ENCODE peak calls at places on chromosomes 13 and 19, in seven cellular contexts. One of them, this sample, is unnamed.

GRCh38 chr19:13835791-13836723 is 40.8 kb downstream of the ZSWIM4 start:
- DNase-seq in K562: no peak
- DNase-seq in GM23338: no peak
- DNase-seq in adrenal gland: no peak
- DNase-seq in ascending aorta: no peak
- DNase-seq in fibroblast of lung: no peak
- DNase-seq in CD8-positive, alpha-beta T cell: no peak
- DNase-seq in this sample: peak

GRCh38 chr19:15869109-15869555 is 28.7 kb downstream of the CYP4F2 start:
- DNase-seq in fibroblast of lung: peak
- DNase-seq in GM23338: peak
- DNase-seq in ascending aorta: no peak
- DNase-seq in adrenal gland: peak
- DNase-seq in K562: peak
- DNase-seq in CD8-positive, alpha-beta T cell: peak
- DNase-seq in this sample: peak

GRCh38 chr19:47049307-47049700 is 880 bp upstream of the TMEM160 start:
- DNase-seq in ascending aorta: no peak
- DNase-seq in adrenal gland: no peak
- DNase-seq in CD8-positive, alpha-beta T cell: no peak
- DNase-seq in fibroblast of lung: peak
- DNase-seq in K562: no peak
- DNase-seq in GM23338: peak
- DNase-seq in this sample: no peak

GRCh38 chr19:53844849-53845246 is 20.7 kb upstream of the NLRP12 start:
- DNase-seq in adrenal gland: no peak
- DNase-seq in GM23338: no peak
- DNase-seq in ascending aorta: no peak
- DNase-seq in K562: no peak
- DNase-seq in CD8-positive, alpha-beta T cell: no peak
- DNase-seq in fibroblast of lung: no peak
- DNase-seq in this sample: no peak

GRCh38 chr13:42600943-42601342 is 27.0 kb downstream of the TNFSF11 start:
- DNase-seq in K562: no peak
- DNase-seq in adrenal gland: no peak
- DNase-seq in GM23338: no peak
- DNase-seq in CD8-positive, alpha-beta T cell: no peak
- DNase-seq in fibroblast of lung: peak
- DNase-seq in ascending aorta: no peak
- DNase-seq in this sample: no peak

GRCh38 chr13:30398601-30399072 is 23.7 kb upstream of the UBE2L5 start:
- DNase-seq in ascending aorta: no peak
- DNase-seq in GM23338: no peak
- DNase-seq in fibroblast of lung: peak
- DNase-seq in adrenal gland: peak
- DNase-seq in CD8-positive, alpha-beta T cell: no peak
- DNase-seq in K562: no peak
- DNase-seq in this sample: peak

GRCh38 chr13:30388401-30389283 is 33.7 kb upstream of the UBE2L5 start:
- DNase-seq in K562: no peak
- DNase-seq in adrenal gland: no peak
- DNase-seq in fibroblast of lung: no peak
- DNase-seq in CD8-positive, alpha-beta T cell: no peak
- DNase-seq in ascending aorta: no peak
- DNase-seq in GM23338: peak
- DNase-seq in this sample: no peak

GRCh38 chr13:45472171-45472705 is 7.5 kb downstream of the COG3 start:
- DNase-seq in fibroblast of lung: peak
- DNase-seq in adrenal gland: no peak
- DNase-seq in CD8-positive, alpha-beta T cell: no peak
- DNase-seq in GM23338: no peak
- DNase-seq in ascending aorta: no peak
- DNase-seq in K562: no peak
- DNase-seq in this sample: no peak

GRCh38 chr19:54873990-54874389 is at the start of gene FCAR:
- DNase-seq in adrenal gland: peak
- DNase-seq in GM23338: no peak
- DNase-seq in ascending aorta: no peak
- DNase-seq in fibroblast of lung: no peak
- DNase-seq in K562: no peak
- DNase-seq in CD8-positive, alpha-beta T cell: no peak
- DNase-seq in this sample: no peak

GRCh38 chr19:54875506-54875905 is 1.5 kb downstream of the FCAR start:
- DNase-seq in ascending aorta: no peak
- DNase-seq in GM23338: no peak
- DNase-seq in CD8-positive, alpha-beta T cell: no peak
- DNase-seq in fibroblast of lung: no peak
- DNase-seq in K562: no peak
- DNase-seq in adrenal gland: no peak
- DNase-seq in this sample: no peak

DNA sequence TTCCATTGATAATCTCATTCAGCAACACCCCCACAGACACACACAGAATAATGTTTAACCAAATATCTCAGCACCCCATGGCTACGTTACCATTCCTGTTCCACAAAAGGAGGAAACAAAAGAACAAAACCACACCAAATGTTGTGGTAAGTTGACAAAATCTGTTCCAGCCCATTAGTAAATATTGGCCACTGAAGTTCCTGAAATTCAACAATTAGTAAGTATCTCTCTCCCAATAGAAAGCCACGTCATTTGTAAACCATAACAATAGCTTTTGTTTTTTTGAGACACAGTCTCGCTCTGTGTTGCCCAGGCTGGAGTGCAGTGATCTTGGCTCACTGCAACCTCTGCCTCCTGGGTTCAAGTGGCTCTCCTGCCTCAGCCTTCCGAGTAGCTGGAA is 2.3 kb upstream of the FCAR start:
- DNase-seq in ascending aorta: no peak
- DNase-seq in K562: no peak
- DNase-seq in GM23338: no peak
- DNase-seq in adrenal gland: no peak
- DNase-seq in CD8-positive, alpha-beta T cell: no peak
- DNase-seq in fibroblast of lung: no peak
- DNase-seq in this sample: no peak
- H3K27ac ChIP-seq in ascending aorta: no peak
- H3K27ac ChIP-seq in K562: no peak
- H3K27ac ChIP-seq in GM23338: no peak
- H3K27ac ChIP-seq in adrenal gland: no peak
- H3K27ac ChIP-seq in CD8-positive, alpha-beta T cell: no peak
- H3K27ac ChIP-seq in fibroblast of lung: no peak
- H3K27ac ChIP-seq in this sample: no peak

GRCh38 chr19:19663292-19664120 is at the start of gene ATP13A1:
- DNase-seq in K562: peak
- DNase-seq in CD8-positive, alpha-beta T cell: peak
- DNase-seq in adrenal gland: peak
- DNase-seq in fibroblast of lung: peak
- DNase-seq in ascending aorta: peak
- DNase-seq in GM23338: peak
- DNase-seq in this sample: peak
- TF ChIP-seq CTCF in K562: peak
- TF ChIP-seq CTCF in CD8-positive, alpha-beta T cell: peak
- TF ChIP-seq CTCF in adrenal gland: no peak
- TF ChIP-seq CTCF in fibroblast of lung: no peak
- TF ChIP-seq CTCF in ascending aorta: no peak
- TF ChIP-seq CTCF in GM23338: no peak
- TF ChIP-seq CTCF in this sample: no peak

GRCh38 chr19:43763473-43763939 is 8.7 kb upstream of the SMG9 start:
- DNase-seq in GM23338: no peak
- DNase-seq in K562: no peak
- DNase-seq in ascending aorta: no peak
- DNase-seq in CD8-positive, alpha-beta T cell: no peak
- DNase-seq in fibroblast of lung: peak
- DNase-seq in adrenal gland: no peak
- DNase-seq in this sample: no peak
- H3K27ac ChIP-seq in GM23338: no peak
- H3K27ac ChIP-seq in K562: peak
- H3K27ac ChIP-seq in ascending aorta: peak
- H3K27ac ChIP-seq in CD8-positive, alpha-beta T cell: no peak
- H3K27ac ChIP-seq in fibroblast of lung: peak
- H3K27ac ChIP-seq in adrenal gland: no peak
- H3K27ac ChIP-seq in this sample: peak

GRCh38 chr19:50317115-50317514 is 12.1 kb downstream of the KCNC3 start:
- DNase-seq in adrenal gland: no peak
- DNase-seq in fibroblast of lung: no peak
- DNase-seq in CD8-positive, alpha-beta T cell: no peak
- DNase-seq in GM23338: no peak
- DNase-seq in ascending aorta: no peak
- DNase-seq in K562: no peak
- DNase-seq in this sample: no peak

GRCh38 chr19:50314724-50315700 is 14.2 kb downstream of the KCNC3 start:
- DNase-seq in adrenal gland: no peak
- DNase-seq in CD8-positive, alpha-beta T cell: no peak
- DNase-seq in fibroblast of lung: no peak
- DNase-seq in K562: no peak
- DNase-seq in GM23338: peak
- DNase-seq in ascending aorta: no peak
- DNase-seq in this sample: no peak

GRCh38 chr19:50313812-50314536 is 15.2 kb downstream of the KCNC3 start:
- DNase-seq in fibroblast of lung: no peak
- DNase-seq in K562: no peak
- DNase-seq in ascending aorta: no peak
- DNase-seq in GM23338: peak
- DNase-seq in CD8-positive, alpha-beta T cell: no peak
- DNase-seq in adrenal gland: no peak
- DNase-seq in this sample: no peak

GRCh38 chr19:50318438-50318837 is 10.7 kb downstream of the KCNC3 start:
- DNase-seq in K562: no peak
- DNase-seq in CD8-positive, alpha-beta T cell: no peak
- DNase-seq in fibroblast of lung: no peak
- DNase-seq in GM23338: no peak
- DNase-seq in ascending aorta: no peak
- DNase-seq in adrenal gland: no peak
- DNase-seq in this sample: no peak

GRCh38 chr19:50315773-50316448 is 13.3 kb downstream of the KCNC3 start:
- DNase-seq in ascending aorta: no peak
- DNase-seq in adrenal gland: no peak
- DNase-seq in CD8-positive, alpha-beta T cell: no peak
- DNase-seq in fibroblast of lung: no peak
- DNase-seq in GM23338: peak
- DNase-seq in K562: peak
- DNase-seq in this sample: no peak
- TF ChIP-seq CTCF in ascending aorta: no peak
- TF ChIP-seq CTCF in adrenal gland: no peak
- TF ChIP-seq CTCF in CD8-positive, alpha-beta T cell: no peak
- TF ChIP-seq CTCF in fibroblast of lung: no peak
- TF ChIP-seq CTCF in GM23338: no peak
- TF ChIP-seq CTCF in K562: peak
- TF ChIP-seq CTCF in this sample: no peak

GRCh38 chr13:79530270-79530669 is 49.3 kb downstream of the NDFIP2 start:
- DNase-seq in ascending aorta: no peak
- DNase-seq in K562: no peak
- DNase-seq in CD8-positive, alpha-beta T cell: no peak
- DNase-seq in adrenal gland: no peak
- DNase-seq in GM23338: no peak
- DNase-seq in fibroblast of lung: no peak
- DNase-seq in this sample: no peak

GRCh38 chr13:79533781-79534400 is 52.9 kb downstream of the NDFIP2 start:
- DNase-seq in fibroblast of lung: peak
- DNase-seq in ascending aorta: no peak
- DNase-seq in adrenal gland: no peak
- DNase-seq in GM23338: no peak
- DNase-seq in K562: no peak
- DNase-seq in CD8-positive, alpha-beta T cell: no peak
- DNase-seq in this sample: no peak

GRCh38 chr13:79538757-79539156 is 57.8 kb downstream of the NDFIP2 start:
- DNase-seq in K562: no peak
- DNase-seq in fibroblast of lung: no peak
- DNase-seq in ascending aorta: no peak
- DNase-seq in GM23338: no peak
- DNase-seq in adrenal gland: no peak
- DNase-seq in CD8-positive, alpha-beta T cell: no peak
- DNase-seq in this sample: no peak

GRCh38 chr13:79531542-79532239 is 50.7 kb downstream of the NDFIP2 start:
- DNase-seq in ascending aorta: no peak
- DNase-seq in K562: no peak
- DNase-seq in CD8-positive, alpha-beta T cell: no peak
- DNase-seq in fibroblast of lung: no peak
- DNase-seq in adrenal gland: no peak
- DNase-seq in GM23338: no peak
- DNase-seq in this sample: no peak

DNA sequence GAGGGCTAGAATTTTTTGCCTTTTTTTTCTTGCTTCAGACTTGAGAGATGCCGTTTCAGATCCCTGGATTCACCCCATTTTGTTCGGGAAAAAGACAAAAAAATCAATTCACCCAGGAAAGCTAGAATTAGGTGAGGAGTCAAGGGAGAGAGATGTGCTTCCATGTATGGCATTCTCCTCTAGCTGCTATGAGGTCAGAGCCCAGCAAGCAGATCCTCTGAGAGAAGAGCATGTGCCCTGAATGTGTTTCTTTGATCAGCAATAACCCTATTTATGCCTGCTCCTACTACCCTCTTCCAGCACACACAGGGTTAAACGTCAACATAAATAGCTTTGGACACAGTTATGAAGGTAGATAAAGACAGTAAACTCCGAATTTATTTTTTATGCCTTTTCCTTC is 53.6 kb downstream of the NDFIP2 start:
- DNase-seq in adrenal gland: no peak
- DNase-seq in GM23338: no peak
- DNase-seq in K562: no peak
- DNase-seq in ascending aorta: no peak
- DNase-seq in CD8-positive, alpha-beta T cell: no peak
- DNase-seq in fibroblast of lung: no peak
- DNase-seq in this sample: no peak
- H3K27ac ChIP-seq in adrenal gland: no peak
- H3K27ac ChIP-seq in GM23338: no peak
- H3K27ac ChIP-seq in K562: no peak
- H3K27ac ChIP-seq in ascending aorta: no peak
- H3K27ac ChIP-seq in CD8-positive, alpha-beta T cell: no peak
- H3K27ac ChIP-seq in fibroblast of lung: no peak
- H3K27ac ChIP-seq in this sample: no peak

DNA sequence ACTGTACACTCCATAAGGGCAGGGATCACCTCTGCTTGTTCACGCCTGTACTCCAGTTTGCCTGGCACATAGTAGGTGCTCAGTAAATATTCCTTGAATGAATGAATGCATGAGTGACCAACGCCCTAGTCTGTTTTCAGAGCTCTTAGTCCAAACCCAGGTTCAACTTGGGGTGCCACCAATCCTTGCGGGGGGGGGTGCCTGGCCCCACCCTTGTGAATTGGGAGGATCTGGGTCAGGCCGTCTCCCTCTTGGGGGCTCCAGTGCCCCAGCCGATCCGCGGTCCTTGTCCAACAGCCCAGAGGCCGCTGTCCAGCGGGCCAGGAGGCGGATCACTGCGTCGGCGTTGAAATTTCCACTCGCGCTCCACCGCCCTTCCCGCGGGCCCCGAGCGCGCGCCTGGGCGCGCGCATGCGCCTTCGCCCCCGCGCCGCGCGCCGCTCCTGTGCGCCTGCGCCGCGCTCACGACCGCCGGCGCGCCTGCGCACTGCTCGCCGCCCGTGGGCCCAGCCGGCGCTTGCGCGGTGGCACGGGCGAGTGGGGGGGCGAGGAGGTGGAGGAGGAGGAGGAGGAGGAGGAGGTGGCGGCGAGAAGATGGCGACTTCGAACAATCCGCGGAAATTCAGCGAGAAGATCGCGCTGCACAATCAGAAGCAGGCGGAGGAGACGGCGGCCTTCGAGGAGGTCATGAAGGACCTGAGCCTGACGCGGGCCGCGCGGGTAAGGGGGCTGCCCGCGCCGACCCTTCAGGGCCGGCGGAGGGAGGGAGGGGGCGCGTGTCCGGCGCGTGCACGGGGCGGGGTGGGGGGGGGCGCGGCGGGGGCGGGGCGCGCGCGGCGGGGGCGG is at the start of gene CRTC1:
- DNase-seq in fibroblast of lung: peak
- DNase-seq in K562: peak
- DNase-seq in GM23338: peak
- DNase-seq in ascending aorta: no peak
- DNase-seq in adrenal gland: peak
- DNase-seq in CD8-positive, alpha-beta T cell: peak
- DNase-seq in this sample: peak
- TF ChIP-seq CTCF in fibroblast of lung: no peak
- TF ChIP-seq CTCF in K562: peak
- TF ChIP-seq CTCF in GM23338: no peak
- TF ChIP-seq CTCF in ascending aorta: no peak
- TF ChIP-seq CTCF in adrenal gland: no peak
- TF ChIP-seq CTCF in CD8-positive, alpha-beta T cell: no peak
- TF ChIP-seq CTCF in this sample: no peak

This sample was measured in colonic mucosa.